ENCODE peak calls at places on chromosomes 16 and 17, in seven cellular contexts. M is nephron progenitor cell, V is lower leg skin, S is ELF-1, F is RPMI7951, K is fibroblast of villous mesenchyme, I is OCI-LY7. T is an unnamed sample.

GRCh38 chr17:8753136-8753975 is 5.0 kb downstream of the SPDYE4 start:
- DNase-seq in M (no peak), V (no peak), S (no peak), F (no peak), K (no peak), I (no peak), T (no peak)

GRCh38 chr17:67647482-67647881 is 70.3 kb upstream of the NOL11 start:
- DNase-seq in M (peak), V (no peak), S (no peak), F (no peak), K (no peak), I (peak), T (no peak)

GRCh38 chr17:66283971-66284370 is 18.4 kb upstream of the PRKCA start:
- DNase-seq in M (no peak), V (no peak), S (no peak), F (no peak), K (no peak), I (no peak), T (no peak)

GRCh38 chr17:53721101-53721500 is 101.6 kb upstream of the KIF2B start:
- DNase-seq in M (no peak), V (no peak), S (no peak), F (no peak), K (no peak), I (no peak), T (no peak)

GRCh38 chr16:1090620-1091587 is 5.1 kb downstream of the C1QTNF8 start:
- DNase-seq in M (no peak), V (no peak), S (no peak), F (no peak), K (no peak), I (no peak), T (no peak)

GRCh38 chr17:46979023-46979870 is at the start of gene RPRML:
- DNase-seq in M (peak), V (no peak), S (peak), F (peak), K (peak), I (peak), T (peak)

GRCh38 chr16:85834741-85835140 is 35.2 kb downstream of the COX4I1 start:
- DNase-seq in M (no peak), V (no peak), S (no peak), F (no peak), K (no peak), I (no peak), T (no peak)

GRCh38 chr16:86508947-86509758 is 1.2 kb upstream of the FOXF1 start:
- DNase-seq in M (peak), V (no peak), S (peak), F (peak), K (peak), I (no peak), T (no peak)

GRCh38 chr17:8072727-8073461 is 14.6 kb downstream of the ALOX12B start:
- DNase-seq in M (peak), V (no peak), S (peak), F (no peak), K (no peak), I (no peak), T (no peak)

GRCh38 chr17:44409309-44410028 is 20.0 kb upstream of the ITGA2B start:
- DNase-seq in M (no peak), V (no peak), S (no peak), F (no peak), K (no peak), I (no peak), T (no peak)

GRCh38 chr16:84560269-84560668 is 55.8 kb upstream of the MEAK7 start:
- DNase-seq in M (no peak), V (no peak), S (no peak), F (no peak), K (no peak), I (no peak), T (no peak)

T was measured in KBM-7.